ENCODE peak calls at places on chromosomes 7 and 10, in six cellular contexts. S is fibroblast of mammary gland, P is esophagus squamous epithelium, J is coronary artery, B is AG04450, E is Peyer's patch. W is an unnamed sample.

GRCh38 chr7:44287488-44288380 is 37.7 kb downstream of the CAMK2B start:
- DNase-seq in E (no peak), B (no peak), J (peak; percentile 68), S (no peak), P (no peak), W (no peak)

GRCh38 chr7:126378642-126379041 is 874.1 kb downstream of the GRM8 start:
- DNase-seq in B (no peak), E (no peak), S (no peak), J (no peak), P (no peak), W (no peak)

GRCh38 chr10:109996766-109997171 is 11.0 kb upstream of the ADD3 start:
- DNase-seq in J (no peak), E (no peak), P (no peak), S (no peak), B (no peak), W (no peak)

GRCh38 chr7:109109558-109109957 is 539.9 kb downstream of the DNAJB9 start:
- DNase-seq in E (no peak), B (no peak), P (no peak), J (no peak), S (no peak), W (no peak)

GRCh38 chr10:57972783-57973182 is 294.9 kb downstream of the IPMK start:
- DNase-seq in P (no peak), B (no peak), E (no peak), J (no peak), S (peak; percentile 13), W (no peak)

GRCh38 chr7:73704640-73705550 is 14.6 kb downstream of the STX1A start:
- DNase-seq in J (no peak), B (no peak), S (peak; percentile 80), P (no peak), E (no peak), W (no peak)

GRCh38 chr7:98133621-98134266 is 27.1 kb downstream of the LMTK2 start:
- DNase-seq in P (no peak), J (no peak), E (no peak), S (peak; percentile 41), B (no peak), W (no peak)

GRCh38 chr10:31808258-31809218 is 120.1 kb downstream of the ARHGAP12 start:
- DNase-seq in B (peak; percentile 48), E (no peak), P (no peak), S (peak; percentile 82), J (no peak), W (peak; percentile 35)

GRCh38 chr10:124087672-124088634 is 5.4 kb downstream of the CHST15 start:
- DNase-seq in S (peak; percentile 71), E (peak; percentile 79), P (no peak), B (no peak), J (no peak), W (no peak)

GRCh38 chr7:134343796-134344195 is 27.1 kb upstream of the SLC35B4 start:
- DNase-seq in S (no peak), B (no peak), E (no peak), P (no peak), J (no peak), W (no peak)

GRCh38 chr7:42699415-42700178 is 212.3 kb downstream of the C7orf25 start:
- DNase-seq in B (no peak), P (no peak), S (no peak), J (no peak), E (no peak), W (no peak)

GRCh38 chr7:155398944-155399343 is 59.0 kb upstream of the EN2 start:
- DNase-seq in E (no peak), B (no peak), S (no peak), P (no peak), J (no peak), W (no peak)

GRCh38 chr7:19972872-19973271 is 199.5 kb upstream of the TMEM196 start:
- DNase-seq in E (no peak), B (no peak), P (no peak), S (no peak), J (no peak), W (no peak)

GRCh38 chr10:26679588-26679987 is 17.9 kb upstream of the PDSS1 start:
- DNase-seq in P (no peak), S (no peak), E (no peak), J (no peak), B (no peak), W (no peak)

GRCh38 chr7:28245108-28245868 is 64.7 kb upstream of the JAZF1 start:
- DNase-seq in J (no peak), E (no peak), S (peak; percentile 30), B (no peak), P (no peak), W (no peak)

GRCh38 chr7:55235115-55235514 is 130.0 kb upstream of the LANCL2 start:
- DNase-seq in E (no peak), B (no peak), P (no peak), J (no peak), S (no peak), W (no peak)

GRCh38 chr7:116630357-116630756 is 41.6 kb upstream of the MET start:
- DNase-seq in B (no peak), S (no peak), J (no peak), P (no peak), E (no peak), W (no peak)

GRCh38 chr10:5466451-5466996 is 32.8 kb downstream of the CALML5 start:
- DNase-seq in J (no peak), S (peak; percentile 35), E (peak; percentile 72), P (no peak), B (peak; percentile 68), W (no peak)

GRCh38 chr10:79106651-79107050 is 37.9 kb downstream of the ZMIZ1 start:
- DNase-seq in E (no peak), S (no peak), J (no peak), P (no peak), B (no peak), W (no peak)

GRCh38 chr10:79106251-79106650 is 37.5 kb downstream of the ZMIZ1 start:
- DNase-seq in P (no peak), B (no peak), E (no peak), S (no peak), J (no peak), W (no peak)

GRCh38 chr10:79104264-79104954 is 35.6 kb downstream of the ZMIZ1 start:
- DNase-seq in S (peak; percentile 66), B (no peak), J (no peak), P (no peak), E (no peak), W (no peak)

GRCh38 chr10:79105818-79106217 is 37.1 kb downstream of the ZMIZ1 start:
- DNase-seq in J (no peak), B (no peak), S (no peak), P (no peak), E (no peak), W (no peak)

DNA sequence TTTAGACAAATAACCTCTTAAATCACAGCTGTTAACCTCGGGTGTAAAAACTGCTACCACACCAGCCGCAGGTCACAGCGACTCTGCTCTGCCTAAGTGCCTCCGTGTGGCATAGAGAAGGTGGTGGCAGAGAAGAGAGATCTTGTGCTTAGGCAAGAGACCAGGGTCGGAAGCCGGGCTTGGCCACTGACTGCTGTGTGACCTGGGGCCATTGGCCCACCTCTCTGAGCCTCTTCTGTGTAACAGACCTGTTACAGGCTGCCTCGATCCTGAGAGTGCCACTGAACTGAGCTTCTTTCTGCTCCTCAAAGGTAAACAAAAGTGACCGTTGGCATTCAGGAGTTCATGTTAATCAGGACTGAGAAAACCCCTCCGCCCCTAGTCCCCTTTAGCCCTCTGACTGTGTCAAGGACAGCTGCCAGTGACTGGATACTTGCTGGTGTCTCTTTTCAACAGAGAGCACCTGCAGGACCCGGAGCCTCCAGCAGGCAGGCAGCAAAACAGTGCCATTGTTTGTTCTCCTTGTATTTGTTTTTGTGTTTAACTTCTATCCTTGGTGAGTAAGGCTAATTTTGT is 36.5 kb downstream of the ZMIZ1 start:
- DNase-seq in S (no peak), P (no peak), J (no peak), B (no peak), E (no peak), W (no peak)
- TF ChIP-seq CTCF in S (no peak), P (peak; percentile 18), J (no peak), B (peak; percentile 9), E (no peak), W (no peak)

GRCh38 chr7:133050200-133050995 is 31.5 kb downstream of the CHCHD3 start:
- DNase-seq in J (no peak), S (no peak), E (no peak), P (no peak), B (no peak), W (no peak)

GRCh38 chr7:133051719-133052118 is 30.2 kb downstream of the CHCHD3 start:
- DNase-seq in E (no peak), B (no peak), P (no peak), S (no peak), J (no peak), W (no peak)

GRCh38 chr7:133052826-133053225 is 29.1 kb downstream of the CHCHD3 start:
- DNase-seq in E (no peak), P (no peak), B (no peak), J (no peak), S (no peak), W (no peak)

GRCh38 chr7:133052357-133052756 is 29.5 kb downstream of the CHCHD3 start:
- DNase-seq in B (no peak), P (no peak), S (no peak), E (no peak), J (no peak), W (no peak)

DNA sequence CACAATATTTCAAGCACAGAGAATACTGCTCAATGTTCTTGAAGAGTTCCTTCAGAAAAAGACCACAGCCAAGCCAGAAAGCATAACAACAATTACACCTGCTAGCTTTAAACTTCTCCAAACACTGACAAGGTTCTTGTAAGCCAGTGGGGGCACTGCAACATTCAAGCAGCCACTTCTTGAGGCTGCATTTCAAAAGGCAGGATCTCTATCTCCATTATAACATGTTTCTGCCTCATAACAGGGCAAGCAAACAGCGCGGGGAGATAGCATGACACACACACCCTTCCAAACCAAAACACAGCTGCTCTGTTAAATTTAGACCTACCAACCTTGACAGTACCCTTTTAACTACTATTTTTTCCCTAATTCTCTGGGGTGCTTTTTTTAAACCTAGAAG is 30.8 kb downstream of the CHCHD3 start:
- DNase-seq in P (no peak), J (no peak), B (peak; percentile 42), S (peak; percentile 31), E (no peak), W (no peak)
- TF ChIP-seq CTCF in P (no peak), J (no peak), B (peak; percentile 55), S (peak; percentile 16), E (no peak), W (peak; percentile 45)

GRCh38 chr7:34184466-34184865 is 279.1 kb downstream of the BMPER start:
- DNase-seq in J (no peak), P (no peak), E (no peak), B (no peak), S (peak; percentile 38), W (no peak)
- TF ChIP-seq CTCF in J (no peak), P (no peak), E (no peak), B (peak; percentile 27), S (peak; percentile 12), W (peak; percentile 4)

GRCh38 chr7:25215694-25216335 is 12.5 kb downstream of the NPVF start:
- DNase-seq in P (no peak), B (no peak), E (no peak), S (no peak), J (no peak), W (no peak)

GRCh38 chr7:25221009-25221408 is 7.3 kb downstream of the NPVF start:
- DNase-seq in P (no peak), S (no peak), B (no peak), E (no peak), J (no peak), W (no peak)

DNA sequence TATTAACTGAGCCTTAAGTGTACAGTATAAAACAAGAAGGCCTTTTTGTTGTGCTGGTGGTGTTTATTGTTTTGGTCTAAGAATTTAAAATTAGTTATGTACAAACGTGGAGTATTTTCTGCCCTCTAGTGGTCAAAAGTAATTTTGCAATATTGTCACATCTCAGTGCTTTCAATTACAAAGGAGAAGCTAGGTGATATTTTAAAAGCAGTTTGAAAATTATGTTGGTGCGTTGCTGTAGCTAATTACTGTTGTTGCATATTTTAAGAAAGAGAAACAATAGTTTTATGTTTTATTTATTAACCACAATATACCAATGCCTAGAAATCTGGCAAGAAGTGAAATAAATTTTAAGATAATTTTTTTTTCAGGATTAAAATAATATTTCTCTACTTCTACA is 11.4 kb downstream of the NPVF start:
- DNase-seq in P (no peak), J (no peak), E (no peak), B (peak; percentile 6), S (peak; percentile 58), W (no peak)
- TF ChIP-seq CTCF in P (peak; percentile 65), J (peak; percentile 78), E (peak; percentile 85), B (peak; percentile 76), S (peak; percentile 74), W (peak; percentile 72)

W was measured in retinal pigment epithelial cell.